ENCODE peak calls at places on chromosome 4, in five cellular contexts. One of them, this sample, is unnamed.

GRCh38 chr4:73315091-73315490 is 56.5 kb upstream of the ANKRD17 start:
- DNase-seq in mesenchymal stem cell: no peak
- DNase-seq in fibroblast of lung: peak
- DNase-seq in GM12878: no peak
- DNase-seq in neural progenitor cell: no peak
- DNase-seq in this sample: peak

GRCh38 chr4:152106781-152107321 is 346.0 kb upstream of the GATB start:
- DNase-seq in fibroblast of lung: peak
- DNase-seq in neural progenitor cell: no peak
- DNase-seq in mesenchymal stem cell: no peak
- DNase-seq in GM12878: no peak
- DNase-seq in this sample: peak

GRCh38 chr4:56786955-56787354 is 34.5 kb downstream of the SPINK2 start:
- DNase-seq in neural progenitor cell: peak
- DNase-seq in fibroblast of lung: peak
- DNase-seq in mesenchymal stem cell: peak
- DNase-seq in GM12878: no peak
- DNase-seq in this sample: peak

GRCh38 chr4:53943345-53944085 is 120.9 kb downstream of the CHIC2 start:
- DNase-seq in neural progenitor cell: no peak
- DNase-seq in fibroblast of lung: peak
- DNase-seq in GM12878: no peak
- DNase-seq in mesenchymal stem cell: peak
- DNase-seq in this sample: peak

GRCh38 chr4:66946761-66947160 is 598.5 kb downstream of the CENPC start:
- DNase-seq in GM12878: no peak
- DNase-seq in neural progenitor cell: no peak
- DNase-seq in mesenchymal stem cell: no peak
- DNase-seq in fibroblast of lung: no peak
- DNase-seq in this sample: no peak

GRCh38 chr4:27714073-27714472 is 853.4 kb downstream of the STIM2 start:
- DNase-seq in fibroblast of lung: peak
- DNase-seq in neural progenitor cell: no peak
- DNase-seq in mesenchymal stem cell: peak
- DNase-seq in GM12878: no peak
- DNase-seq in this sample: no peak

GRCh38 chr4:14221176-14221575 is 593.7 kb upstream of the BOD1L1 start:
- DNase-seq in fibroblast of lung: no peak
- DNase-seq in neural progenitor cell: no peak
- DNase-seq in GM12878: no peak
- DNase-seq in mesenchymal stem cell: no peak
- DNase-seq in this sample: peak

GRCh38 chr4:124631760-124632159 is 80.8 kb downstream of the ANKRD50 start:
- DNase-seq in neural progenitor cell: no peak
- DNase-seq in mesenchymal stem cell: peak
- DNase-seq in fibroblast of lung: peak
- DNase-seq in GM12878: no peak
- DNase-seq in this sample: peak

GRCh38 chr4:56699537-56699936 is 18.4 kb upstream of the HOPX start:
- DNase-seq in GM12878: no peak
- DNase-seq in neural progenitor cell: no peak
- DNase-seq in mesenchymal stem cell: no peak
- DNase-seq in fibroblast of lung: no peak
- DNase-seq in this sample: no peak

GRCh38 chr4:132297346-132297745 is 851.7 kb upstream of the PCDH10 start:
- DNase-seq in neural progenitor cell: no peak
- DNase-seq in fibroblast of lung: peak
- DNase-seq in GM12878: no peak
- DNase-seq in mesenchymal stem cell: peak
- DNase-seq in this sample: peak

GRCh38 chr4:72909461-72909860 is 160.1 kb downstream of the COX18 start:
- DNase-seq in mesenchymal stem cell: no peak
- DNase-seq in fibroblast of lung: no peak
- DNase-seq in neural progenitor cell: peak
- DNase-seq in GM12878: no peak
- DNase-seq in this sample: no peak

GRCh38 chr4:16745887-16746286 is 152.6 kb downstream of the LDB2 start:
- DNase-seq in mesenchymal stem cell: no peak
- DNase-seq in neural progenitor cell: no peak
- DNase-seq in fibroblast of lung: no peak
- DNase-seq in GM12878: no peak
- DNase-seq in this sample: no peak

GRCh38 chr4:76703676-76704075 is 194.3 kb downstream of the SOWAHB start:
- DNase-seq in neural progenitor cell: no peak
- DNase-seq in GM12878: no peak
- DNase-seq in mesenchymal stem cell: peak
- DNase-seq in fibroblast of lung: no peak
- DNase-seq in this sample: peak

GRCh38 chr4:85747871-85748491 is 273.0 kb downstream of the ARHGAP24 start:
- DNase-seq in GM12878: no peak
- DNase-seq in mesenchymal stem cell: peak
- DNase-seq in neural progenitor cell: peak
- DNase-seq in fibroblast of lung: peak
- DNase-seq in this sample: peak

DNA sequence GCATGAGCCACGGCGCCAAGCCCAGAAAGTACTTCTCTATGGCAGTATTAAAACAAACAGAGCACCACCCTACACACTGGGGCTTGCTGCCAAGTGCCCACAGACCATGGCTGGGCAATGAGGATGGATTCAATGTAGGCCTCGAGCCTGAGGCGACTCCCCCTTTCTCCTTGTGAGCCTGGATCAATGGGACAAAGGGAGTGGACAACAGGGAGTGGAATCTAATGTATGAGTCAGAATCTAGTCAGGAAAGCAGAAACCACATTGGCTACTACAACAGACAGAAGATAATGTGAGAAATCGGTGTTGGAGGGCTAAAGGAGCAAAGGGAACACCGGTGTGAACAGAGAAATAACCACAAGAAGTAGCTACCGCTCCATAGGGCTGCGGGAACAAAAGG is 37.7 kb upstream of the OCIAD2 start:
- DNase-seq in mesenchymal stem cell: no peak
- DNase-seq in GM12878: no peak
- DNase-seq in neural progenitor cell: no peak
- DNase-seq in fibroblast of lung: no peak
- DNase-seq in this sample: peak
- H2AFZ ChIP-seq in mesenchymal stem cell: no peak
- H2AFZ ChIP-seq in GM12878: no peak
- H2AFZ ChIP-seq in neural progenitor cell: no peak
- H2AFZ ChIP-seq in fibroblast of lung: no peak
- H2AFZ ChIP-seq in this sample: peak

GRCh38 chr4:1658581-1658980 is 25.5 kb downstream of the FAM53A start:
- DNase-seq in mesenchymal stem cell: no peak
- DNase-seq in neural progenitor cell: no peak
- DNase-seq in GM12878: no peak
- DNase-seq in fibroblast of lung: no peak
- DNase-seq in this sample: no peak
- H2AFZ ChIP-seq in mesenchymal stem cell: no peak
- H2AFZ ChIP-seq in neural progenitor cell: no peak
- H2AFZ ChIP-seq in GM12878: no peak
- H2AFZ ChIP-seq in fibroblast of lung: no peak
- H2AFZ ChIP-seq in this sample: no peak

GRCh38 chr4:88757776-88758175 is 60.1 kb upstream of the NAP1L5 start:
- DNase-seq in fibroblast of lung: no peak
- DNase-seq in GM12878: no peak
- DNase-seq in neural progenitor cell: no peak
- DNase-seq in mesenchymal stem cell: no peak
- DNase-seq in this sample: no peak

GRCh38 chr4:88758264-88758663 is 60.6 kb upstream of the NAP1L5 start:
- DNase-seq in mesenchymal stem cell: no peak
- DNase-seq in neural progenitor cell: no peak
- DNase-seq in fibroblast of lung: no peak
- DNase-seq in GM12878: no peak
- DNase-seq in this sample: peak

GRCh38 chr4:88761342-88761741 is 63.7 kb upstream of the NAP1L5 start:
- DNase-seq in neural progenitor cell: no peak
- DNase-seq in GM12878: no peak
- DNase-seq in fibroblast of lung: no peak
- DNase-seq in mesenchymal stem cell: no peak
- DNase-seq in this sample: no peak

GRCh38 chr4:88757067-88757466 is 59.4 kb upstream of the NAP1L5 start:
- DNase-seq in mesenchymal stem cell: no peak
- DNase-seq in neural progenitor cell: no peak
- DNase-seq in GM12878: no peak
- DNase-seq in fibroblast of lung: no peak
- DNase-seq in this sample: no peak

DNA sequence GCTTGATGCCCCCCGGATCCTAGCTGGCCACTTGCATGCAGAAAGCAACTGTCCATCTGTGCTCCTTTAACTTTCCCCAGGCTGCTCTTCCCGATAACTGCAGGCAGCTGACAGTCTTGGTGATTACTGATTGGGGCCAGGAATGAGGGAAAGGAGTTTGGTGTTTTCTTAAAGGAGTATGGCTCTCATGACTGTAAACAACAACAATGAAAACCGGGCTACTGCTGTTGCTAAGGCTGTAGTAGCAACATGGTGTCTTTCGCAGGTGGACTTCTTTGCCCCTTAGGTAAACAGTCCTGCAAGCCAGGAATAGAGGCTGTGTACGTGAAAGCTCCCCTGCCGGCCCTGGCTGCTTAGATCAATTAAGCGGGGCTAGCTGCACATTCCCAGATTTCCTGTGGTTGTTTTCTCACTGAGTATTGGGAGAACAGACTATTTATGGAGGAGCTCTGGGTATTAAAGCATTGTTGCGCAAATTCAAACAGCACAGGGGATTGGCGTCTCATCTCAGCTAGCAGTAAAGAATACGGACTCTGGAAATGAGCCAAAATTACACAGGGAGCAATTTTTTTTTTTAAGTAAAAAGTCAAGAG is 61.5 kb upstream of the NAP1L5 start:
- DNase-seq in mesenchymal stem cell: peak
- DNase-seq in neural progenitor cell: peak
- DNase-seq in fibroblast of lung: peak
- DNase-seq in GM12878: no peak
- DNase-seq in this sample: peak
- H2AFZ ChIP-seq in mesenchymal stem cell: no peak
- H2AFZ ChIP-seq in neural progenitor cell: no peak
- H2AFZ ChIP-seq in fibroblast of lung: no peak
- H2AFZ ChIP-seq in GM12878: no peak
- H2AFZ ChIP-seq in this sample: no peak

GRCh38 chr4:185534534-185534849 is 815 bp downstream of the PDLIM3 start:
- DNase-seq in neural progenitor cell: no peak
- DNase-seq in mesenchymal stem cell: no peak
- DNase-seq in GM12878: no peak
- DNase-seq in fibroblast of lung: no peak
- DNase-seq in this sample: peak
- H2AFZ ChIP-seq in neural progenitor cell: peak
- H2AFZ ChIP-seq in mesenchymal stem cell: no peak
- H2AFZ ChIP-seq in GM12878: no peak
- H2AFZ ChIP-seq in fibroblast of lung: peak
- H2AFZ ChIP-seq in this sample: peak

GRCh38 chr4:7978907-7979651 is 39.4 kb upstream of the AFAP1 start:
- DNase-seq in fibroblast of lung: no peak
- DNase-seq in GM12878: no peak
- DNase-seq in neural progenitor cell: no peak
- DNase-seq in mesenchymal stem cell: no peak
- DNase-seq in this sample: no peak

GRCh38 chr4:7980036-7980435 is 40.4 kb upstream of the AFAP1 start:
- DNase-seq in GM12878: no peak
- DNase-seq in fibroblast of lung: no peak
- DNase-seq in mesenchymal stem cell: no peak
- DNase-seq in neural progenitor cell: no peak
- DNase-seq in this sample: peak

GRCh38 chr4:7976634-7977033 is 37.0 kb upstream of the AFAP1 start:
- DNase-seq in fibroblast of lung: no peak
- DNase-seq in GM12878: no peak
- DNase-seq in mesenchymal stem cell: no peak
- DNase-seq in neural progenitor cell: no peak
- DNase-seq in this sample: no peak

GRCh38 chr4:7979652-7979968 is 39.9 kb upstream of the AFAP1 start:
- DNase-seq in GM12878: no peak
- DNase-seq in neural progenitor cell: no peak
- DNase-seq in fibroblast of lung: no peak
- DNase-seq in mesenchymal stem cell: no peak
- DNase-seq in this sample: no peak

GRCh38 chr4:7978489-7978888 is 38.8 kb upstream of the AFAP1 start:
- DNase-seq in fibroblast of lung: no peak
- DNase-seq in mesenchymal stem cell: no peak
- DNase-seq in neural progenitor cell: no peak
- DNase-seq in GM12878: no peak
- DNase-seq in this sample: peak
- H2AFZ ChIP-seq in fibroblast of lung: no peak
- H2AFZ ChIP-seq in mesenchymal stem cell: no peak
- H2AFZ ChIP-seq in neural progenitor cell: no peak
- H2AFZ ChIP-seq in GM12878: no peak
- H2AFZ ChIP-seq in this sample: no peak